ENCODE peak calls at places on chromosomes 2 and 18, in nine cellular contexts. One of them, this sample, is unnamed. For H3K36me3, the result is how much of the 10 kb centered on the place peaks cover.

GRCh38 chr2:1781291-1782080 is 37.2 kb upstream of the PXDN start:
- DNase-seq in heart right ventricle: no peak
- DNase-seq in OCI-LY7: no peak
- DNase-seq in lower lobe of right lung: no peak
- DNase-seq in colonic mucosa: no peak
- DNase-seq in upper lobe of right lung: no peak
- DNase-seq in PC-9: no peak
- DNase-seq in BE2C: no peak
- DNase-seq in pancreas: no peak
- DNase-seq in this sample: no peak

GRCh38 chr18:57062841-57063240 is 84.0 kb upstream of the BOD1L2 start:
- DNase-seq in BE2C: no peak
- DNase-seq in colonic mucosa: no peak
- DNase-seq in pancreas: no peak
- DNase-seq in upper lobe of right lung: no peak
- DNase-seq in OCI-LY7: no peak
- DNase-seq in lower lobe of right lung: no peak
- DNase-seq in heart right ventricle: no peak
- DNase-seq in PC-9: no peak
- DNase-seq in this sample: no peak

GRCh38 chr18:27954226-27954625 is 222.7 kb downstream of the CDH2 start:
- DNase-seq in BE2C: no peak
- DNase-seq in colonic mucosa: no peak
- DNase-seq in PC-9: no peak
- DNase-seq in upper lobe of right lung: no peak
- DNase-seq in heart right ventricle: no peak
- DNase-seq in pancreas: no peak
- DNase-seq in OCI-LY7: no peak
- DNase-seq in lower lobe of right lung: no peak
- DNase-seq in this sample: no peak

GRCh38 chr2:143936758-143937562 is 583.0 kb downstream of the ZEB2 start:
- DNase-seq in pancreas: peak
- DNase-seq in BE2C: peak
- DNase-seq in heart right ventricle: peak
- DNase-seq in OCI-LY7: no peak
- DNase-seq in colonic mucosa: no peak
- DNase-seq in lower lobe of right lung: peak
- DNase-seq in PC-9: no peak
- DNase-seq in upper lobe of right lung: peak
- DNase-seq in this sample: no peak

GRCh38 chr2:189581354-189582139 is 961 bp upstream of the SLC40A1 start:
- DNase-seq in PC-9: peak
- DNase-seq in BE2C: no peak
- DNase-seq in upper lobe of right lung: no peak
- DNase-seq in pancreas: peak
- DNase-seq in heart right ventricle: peak
- DNase-seq in colonic mucosa: peak
- DNase-seq in OCI-LY7: no peak
- DNase-seq in lower lobe of right lung: peak
- DNase-seq in this sample: peak

GRCh38 chr2:214899751-214900150 is 90.3 kb upstream of the BARD1 start:
- DNase-seq in pancreas: no peak
- DNase-seq in heart right ventricle: no peak
- DNase-seq in PC-9: no peak
- DNase-seq in lower lobe of right lung: no peak
- DNase-seq in upper lobe of right lung: no peak
- DNase-seq in colonic mucosa: no peak
- DNase-seq in BE2C: no peak
- DNase-seq in OCI-LY7: no peak
- DNase-seq in this sample: no peak

GRCh38 chr2:80476535-80477117 is 172.1 kb upstream of the LRRTM1 start:
- DNase-seq in pancreas: no peak
- DNase-seq in BE2C: no peak
- DNase-seq in PC-9: no peak
- DNase-seq in colonic mucosa: no peak
- DNase-seq in heart right ventricle: no peak
- DNase-seq in lower lobe of right lung: no peak
- DNase-seq in OCI-LY7: no peak
- DNase-seq in upper lobe of right lung: no peak
- DNase-seq in this sample: no peak

GRCh38 chr2:96534701-96535181 is 1.8 kb upstream of the ARID5A start:
- DNase-seq in heart right ventricle: no peak
- DNase-seq in colonic mucosa: no peak
- DNase-seq in lower lobe of right lung: no peak
- DNase-seq in BE2C: no peak
- DNase-seq in pancreas: no peak
- DNase-seq in PC-9: peak
- DNase-seq in upper lobe of right lung: peak
- DNase-seq in OCI-LY7: no peak
- DNase-seq in this sample: no peak

GRCh38 chr2:2332381-2332780 is 1.3 kb upstream of the MYT1L start:
- DNase-seq in PC-9: no peak
- DNase-seq in upper lobe of right lung: no peak
- DNase-seq in heart right ventricle: no peak
- DNase-seq in pancreas: no peak
- DNase-seq in colonic mucosa: no peak
- DNase-seq in BE2C: peak
- DNase-seq in lower lobe of right lung: no peak
- DNase-seq in OCI-LY7: no peak
- DNase-seq in this sample: no peak

GRCh38 chr18:74533666-74534065 is 634 bp upstream of the CNDP1 start:
- DNase-seq in colonic mucosa: no peak
- DNase-seq in heart right ventricle: no peak
- DNase-seq in BE2C: no peak
- DNase-seq in PC-9: no peak
- DNase-seq in OCI-LY7: no peak
- DNase-seq in lower lobe of right lung: no peak
- DNase-seq in upper lobe of right lung: peak
- DNase-seq in pancreas: no peak
- DNase-seq in this sample: no peak

GRCh38 chr2:38176619-38177021 is 100.7 kb upstream of the CYP1B1 start:
- DNase-seq in colonic mucosa: no peak
- DNase-seq in PC-9: no peak
- DNase-seq in BE2C: no peak
- DNase-seq in OCI-LY7: no peak
- DNase-seq in lower lobe of right lung: no peak
- DNase-seq in pancreas: no peak
- DNase-seq in upper lobe of right lung: no peak
- DNase-seq in heart right ventricle: no peak
- DNase-seq in this sample: no peak

GRCh38 chr2:27086722-27087446 is at the start of gene KHK:
- DNase-seq in pancreas: peak
- DNase-seq in PC-9: peak
- DNase-seq in lower lobe of right lung: peak
- DNase-seq in colonic mucosa: peak
- DNase-seq in OCI-LY7: no peak
- DNase-seq in BE2C: peak
- DNase-seq in heart right ventricle: peak
- DNase-seq in upper lobe of right lung: peak
- DNase-seq in this sample: peak

GRCh38 chr2:184875911-184876310 is 277.6 kb downstream of the ZNF804A start:
- DNase-seq in upper lobe of right lung: no peak
- DNase-seq in heart right ventricle: no peak
- DNase-seq in BE2C: no peak
- DNase-seq in PC-9: no peak
- DNase-seq in lower lobe of right lung: no peak
- DNase-seq in colonic mucosa: no peak
- DNase-seq in pancreas: no peak
- DNase-seq in OCI-LY7: no peak
- DNase-seq in this sample: no peak

GRCh38 chr2:187404431-187405110 is 43.5 kb downstream of the CALCRL start:
- DNase-seq in heart right ventricle: no peak
- DNase-seq in upper lobe of right lung: no peak
- DNase-seq in lower lobe of right lung: no peak
- DNase-seq in colonic mucosa: no peak
- DNase-seq in OCI-LY7: no peak
- DNase-seq in pancreas: no peak
- DNase-seq in PC-9: no peak
- DNase-seq in BE2C: no peak
- DNase-seq in this sample: no peak

GRCh38 chr2:8599421-8600242 is 82.2 kb upstream of the ID2 start:
- DNase-seq in lower lobe of right lung: peak
- DNase-seq in BE2C: no peak
- DNase-seq in colonic mucosa: no peak
- DNase-seq in pancreas: peak
- DNase-seq in OCI-LY7: no peak
- DNase-seq in heart right ventricle: no peak
- DNase-seq in PC-9: no peak
- DNase-seq in upper lobe of right lung: peak
- DNase-seq in this sample: no peak

GRCh38 chr2:149075868-149076267 is 37.4 kb downstream of the LYPD6B start:
- DNase-seq in heart right ventricle: no peak
- DNase-seq in PC-9: no peak
- DNase-seq in BE2C: no peak
- DNase-seq in colonic mucosa: no peak
- DNase-seq in OCI-LY7: no peak
- DNase-seq in lower lobe of right lung: no peak
- DNase-seq in upper lobe of right lung: no peak
- DNase-seq in pancreas: no peak
- DNase-seq in this sample: no peak

GRCh38 chr2:29080886-29081743 is 6.8 kb upstream of the PCARE start:
- DNase-seq in colonic mucosa: no peak
- DNase-seq in pancreas: no peak
- DNase-seq in BE2C: no peak
- DNase-seq in PC-9: no peak
- DNase-seq in heart right ventricle: no peak
- DNase-seq in upper lobe of right lung: no peak
- DNase-seq in OCI-LY7: no peak
- DNase-seq in lower lobe of right lung: no peak
- DNase-seq in this sample: no peak

GRCh38 chr2:175553944-175554343 is 372.4 kb upstream of the ATP5MC3 start:
- DNase-seq in heart right ventricle: no peak
- DNase-seq in BE2C: no peak
- DNase-seq in PC-9: no peak
- DNase-seq in upper lobe of right lung: no peak
- DNase-seq in OCI-LY7: no peak
- DNase-seq in pancreas: no peak
- DNase-seq in colonic mucosa: no peak
- DNase-seq in lower lobe of right lung: no peak
- DNase-seq in this sample: no peak

DNA sequence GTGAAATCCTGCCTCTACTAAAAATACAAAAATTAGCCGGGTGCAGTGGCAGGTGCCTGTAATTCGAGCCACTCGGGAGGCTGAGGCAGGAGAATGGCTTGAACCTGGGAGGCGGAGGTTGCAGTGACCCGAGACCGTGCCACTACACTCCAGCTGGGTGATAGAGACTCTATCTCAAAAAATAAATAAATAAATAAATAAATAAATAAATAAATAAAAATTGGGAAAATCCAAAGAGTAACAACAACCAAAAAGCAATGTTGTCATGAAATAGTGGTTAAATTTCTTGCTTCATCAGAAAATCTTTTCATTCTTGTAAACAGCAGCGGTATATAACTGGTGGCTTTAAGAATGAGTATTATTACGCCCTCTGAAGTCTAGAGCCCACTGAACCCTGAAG is 54.4 kb downstream of the HEATR5B start:
- DNase-seq in pancreas: no peak
- DNase-seq in PC-9: no peak
- DNase-seq in OCI-LY7: no peak
- DNase-seq in heart right ventricle: no peak
- DNase-seq in upper lobe of right lung: no peak
- DNase-seq in colonic mucosa: no peak
- DNase-seq in lower lobe of right lung: no peak
- DNase-seq in BE2C: no peak
- DNase-seq in this sample: no peak
- H3K36me3 ChIP-seq in pancreas: under half
- H3K36me3 ChIP-seq in PC-9: under half
- H3K36me3 ChIP-seq in OCI-LY7: under half
- H3K36me3 ChIP-seq in heart right ventricle: under half
- H3K36me3 ChIP-seq in upper lobe of right lung: half or more
- H3K36me3 ChIP-seq in colonic mucosa: under half
- H3K36me3 ChIP-seq in lower lobe of right lung: half or more
- H3K36me3 ChIP-seq in BE2C: under half
- H3K36me3 ChIP-seq in this sample: under half

GRCh38 chr18:58452392-58453166 is 176.3 kb downstream of the ALPK2 start:
- DNase-seq in OCI-LY7: no peak
- DNase-seq in BE2C: no peak
- DNase-seq in heart right ventricle: no peak
- DNase-seq in PC-9: no peak
- DNase-seq in lower lobe of right lung: no peak
- DNase-seq in pancreas: no peak
- DNase-seq in colonic mucosa: no peak
- DNase-seq in upper lobe of right lung: no peak
- DNase-seq in this sample: no peak
- TF ChIP-seq CTCF in OCI-LY7: no peak
- TF ChIP-seq CTCF in BE2C: no peak
- TF ChIP-seq CTCF in heart right ventricle: no peak
- TF ChIP-seq CTCF in PC-9: no peak
- TF ChIP-seq CTCF in lower lobe of right lung: no peak
- TF ChIP-seq CTCF in pancreas: no peak
- TF ChIP-seq CTCF in colonic mucosa: no peak
- TF ChIP-seq CTCF in upper lobe of right lung: no peak
- TF ChIP-seq CTCF in this sample: no peak

DNA sequence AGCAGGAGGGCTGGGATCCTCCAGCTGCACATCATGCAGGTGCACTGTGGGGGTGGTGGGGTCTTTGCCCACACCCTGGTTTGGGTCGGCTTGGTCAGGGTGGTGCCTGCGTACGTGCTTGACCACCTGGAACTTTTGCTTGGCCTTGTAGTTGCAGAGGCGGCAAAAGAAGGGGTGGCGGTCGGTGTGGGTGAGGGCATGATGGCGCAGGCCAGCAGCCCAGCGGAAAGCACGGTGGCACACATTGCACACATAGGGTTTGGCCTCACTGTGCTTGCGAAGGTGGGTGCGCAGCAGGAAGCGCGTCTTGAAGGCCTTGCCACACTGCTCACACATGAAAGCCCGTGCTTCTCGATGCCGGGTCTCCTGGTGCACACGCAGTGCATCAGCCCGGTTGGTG is 21.1 kb downstream of the ZNF142 start:
- DNase-seq in BE2C: no peak
- DNase-seq in upper lobe of right lung: no peak
- DNase-seq in PC-9: no peak
- DNase-seq in pancreas: no peak
- DNase-seq in heart right ventricle: no peak
- DNase-seq in colonic mucosa: no peak
- DNase-seq in OCI-LY7: no peak
- DNase-seq in lower lobe of right lung: no peak
- DNase-seq in this sample: no peak
- H3K36me3 ChIP-seq in BE2C: half or more
- H3K36me3 ChIP-seq in upper lobe of right lung: half or more
- H3K36me3 ChIP-seq in PC-9: under half
- H3K36me3 ChIP-seq in pancreas: half or more
- H3K36me3 ChIP-seq in heart right ventricle: under half
- H3K36me3 ChIP-seq in colonic mucosa: under half
- H3K36me3 ChIP-seq in OCI-LY7: half or more
- H3K36me3 ChIP-seq in lower lobe of right lung: half or more
- H3K36me3 ChIP-seq in this sample: half or more

DNA sequence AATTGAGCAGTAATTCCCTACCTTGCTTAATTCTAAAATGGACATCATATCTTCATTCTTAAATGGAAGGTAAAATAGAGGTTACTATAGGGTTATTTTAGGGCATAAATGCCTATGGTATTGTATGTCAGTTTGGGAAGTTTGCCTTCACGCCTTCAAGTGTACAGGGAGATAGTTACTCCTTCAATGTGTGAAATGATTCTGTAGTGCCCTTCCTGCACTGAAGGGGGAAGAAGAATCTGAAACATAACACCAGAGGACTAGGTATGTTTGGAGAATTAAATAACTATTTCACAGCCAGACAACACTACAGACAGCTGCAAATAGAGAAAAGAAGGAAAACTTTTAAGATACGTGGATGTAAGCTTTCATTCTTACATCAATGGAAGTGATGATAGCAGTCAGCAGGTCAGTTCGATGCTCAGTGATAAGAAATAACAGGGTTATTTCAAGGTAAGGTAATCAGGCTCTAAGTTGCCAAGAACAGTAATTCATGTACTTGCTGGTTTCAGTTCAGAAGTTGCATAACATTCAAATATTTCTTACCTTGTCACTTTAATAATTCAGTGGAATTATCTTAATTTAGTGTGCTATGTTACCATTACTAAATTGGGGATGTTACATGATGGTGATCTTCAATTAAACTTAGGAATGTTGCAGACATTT is 4.0 kb downstream of the PKP4 start:
- DNase-seq in upper lobe of right lung: no peak
- DNase-seq in PC-9: peak
- DNase-seq in heart right ventricle: no peak
- DNase-seq in colonic mucosa: no peak
- DNase-seq in pancreas: no peak
- DNase-seq in lower lobe of right lung: no peak
- DNase-seq in BE2C: no peak
- DNase-seq in OCI-LY7: no peak
- DNase-seq in this sample: no peak
- TF ChIP-seq CTCF in upper lobe of right lung: peak
- TF ChIP-seq CTCF in PC-9: no peak
- TF ChIP-seq CTCF in heart right ventricle: no peak
- TF ChIP-seq CTCF in colonic mucosa: no peak
- TF ChIP-seq CTCF in pancreas: no peak
- TF ChIP-seq CTCF in lower lobe of right lung: no peak
- TF ChIP-seq CTCF in BE2C: no peak
- TF ChIP-seq CTCF in OCI-LY7: peak
- TF ChIP-seq CTCF in this sample: peak